ENCODE peak calls at places on chromosomes 11 and 22, in eight cellular contexts. V is endothelial cell of umbilical vein, F is DND-41, S is kidney, X is fibroblast of lung, C is neural progenitor cell, U is IMR-90, Q is K562. W is an unnamed sample.

GRCh38 chr11:117457835-117458234 is 130.2 kb downstream of the CEP164 start:
- DNase-seq in V (no peak), F (no peak), S (no peak), X (no peak), C (no peak), U (no peak), Q (no peak), W (no peak)

GRCh38 chr11:64250875-64251721 is at the start of gene PLCB3:
- DNase-seq in V (peak), F (peak), S (peak), X (peak), C (peak), U (no peak), Q (peak), W (no peak)

GRCh38 chr11:117445097-117445658 is 117.5 kb downstream of the CEP164 start:
- DNase-seq in V (no peak), F (no peak), S (no peak), X (no peak), C (no peak), U (no peak), Q (no peak), W (no peak)

GRCh38 chr11:38791346-38791961 is 2193.4 kb upstream of the RAG2 start:
- DNase-seq in V (peak), F (peak), S (no peak), X (peak), C (peak), U (peak), Q (peak), W (peak)

GRCh38 chr22:36405671-36406070 is 17.9 kb upstream of the MYH9 start:
- DNase-seq in V (no peak), F (peak), S (no peak), X (peak), C (no peak), U (no peak), Q (no peak), W (no peak)

GRCh38 chr22:28462041-28462440 is 217.6 kb downstream of the TTC28 start:
- DNase-seq in V (no peak), F (no peak), S (no peak), X (no peak), C (no peak), U (no peak), Q (no peak), W (no peak)

GRCh38 chr11:109422755-109423113 is 744 bp downstream of the C11orf87 start:
- DNase-seq in V (no peak), F (no peak), S (peak), X (peak), C (peak), U (no peak), Q (no peak), W (no peak)

GRCh38 chr11:62665630-62666258 is 632 bp downstream of the CSKMT start:
- DNase-seq in V (no peak), F (peak), S (peak), X (peak), C (peak), U (peak), Q (peak), W (peak)

GRCh38 chr11:22703040-22703439 is 36.6 kb downstream of the GAS2 start:
- DNase-seq in V (peak), F (no peak), S (no peak), X (peak), C (peak), U (peak), Q (no peak), W (peak)

GRCh38 chr11:11789735-11790369 is 51.9 kb upstream of the USP47 start:
- DNase-seq in V (peak), F (peak), S (no peak), X (peak), C (peak), U (peak), Q (peak), W (no peak)

GRCh38 chr11:41201156-41201555 is 258.3 kb downstream of the LRRC4C start:
- DNase-seq in V (no peak), F (peak), S (no peak), X (peak), C (peak), U (peak), Q (peak), W (no peak)

GRCh38 chr11:122584670-122585069 is 70.9 kb upstream of the UBASH3B start:
- DNase-seq in V (no peak), F (no peak), S (no peak), X (no peak), C (no peak), U (no peak), Q (no peak), W (no peak)

GRCh38 chr11:119376197-119376847 is 5.2 kb downstream of the USP2 start:
- DNase-seq in V (no peak), F (no peak), S (peak), X (peak), C (peak), U (peak), Q (no peak), W (no peak)
- H3K4me3 ChIP-seq in V (no peak), F (no peak), S (no peak), X (no peak), C (no peak), U (no peak), Q (no peak), W (no peak)

GRCh38 chr22:42560781-42561180 is 7.0 kb downstream of the SERHL2 start:
- DNase-seq in V (no peak), F (no peak), S (no peak), X (no peak), C (peak), U (no peak), Q (peak), W (no peak)
- TF ChIP-seq CTCF in V (peak), F (peak), S (peak), X (peak), C (peak), U (peak), Q (peak), W (peak)

GRCh38 chr11:57248780-57249383 is 11.8 kb upstream of the APLNR start:
- DNase-seq in V (peak), F (peak), S (peak), X (peak), C (peak), U (peak), Q (peak), W (peak)

GRCh38 chr11:57254631-57255030 is 17.6 kb upstream of the APLNR start:
- DNase-seq in V (no peak), F (no peak), S (no peak), X (no peak), C (no peak), U (no peak), Q (no peak), W (no peak)

GRCh38 chr11:57251491-57252104 is 14.5 kb upstream of the APLNR start:
- DNase-seq in V (peak), F (no peak), S (no peak), X (peak), C (no peak), U (peak), Q (peak), W (no peak)

GRCh38 chr11:57249384-57250319 is 12.6 kb upstream of the APLNR start:
- DNase-seq in V (peak), F (peak), S (peak), X (peak), C (peak), U (peak), Q (peak), W (peak)

GRCh38 chr11:57251037-57251436 is 14.0 kb upstream of the APLNR start:
- DNase-seq in V (no peak), F (no peak), S (no peak), X (no peak), C (no peak), U (no peak), Q (no peak), W (no peak)
- H3K9ac ChIP-seq in V (no peak), F (no peak), S (no peak), X (no peak), C (no peak), U (no peak), Q (no peak), W (no peak)

GRCh38 chr22:47020157-47020556 is 257.7 kb downstream of the TBC1D22A start:
- DNase-seq in V (no peak), F (no peak), S (no peak), X (peak), C (no peak), U (peak), Q (no peak), W (no peak)
- H3K4me3 ChIP-seq in V (no peak), F (no peak), S (no peak), X (no peak), C (no peak), U (no peak), Q (no peak), W (no peak)

GRCh38 chr11:115612331-115612730 is 108.1 kb upstream of the CADM1 start:
- DNase-seq in V (no peak), F (no peak), S (no peak), X (peak), C (peak), U (peak), Q (no peak), W (no peak)

GRCh38 chr11:115613004-115613403 is 108.8 kb upstream of the CADM1 start:
- DNase-seq in V (no peak), F (no peak), S (no peak), X (no peak), C (no peak), U (no peak), Q (no peak), W (no peak)

GRCh38 chr11:115611343-115611742 is 107.1 kb upstream of the CADM1 start:
- DNase-seq in V (no peak), F (no peak), S (no peak), X (no peak), C (peak), U (no peak), Q (no peak), W (no peak)

GRCh38 chr11:115616941-115617340 is 112.7 kb upstream of the CADM1 start:
- DNase-seq in V (no peak), F (no peak), S (peak), X (peak), C (no peak), U (peak), Q (no peak), W (no peak)

DNA sequence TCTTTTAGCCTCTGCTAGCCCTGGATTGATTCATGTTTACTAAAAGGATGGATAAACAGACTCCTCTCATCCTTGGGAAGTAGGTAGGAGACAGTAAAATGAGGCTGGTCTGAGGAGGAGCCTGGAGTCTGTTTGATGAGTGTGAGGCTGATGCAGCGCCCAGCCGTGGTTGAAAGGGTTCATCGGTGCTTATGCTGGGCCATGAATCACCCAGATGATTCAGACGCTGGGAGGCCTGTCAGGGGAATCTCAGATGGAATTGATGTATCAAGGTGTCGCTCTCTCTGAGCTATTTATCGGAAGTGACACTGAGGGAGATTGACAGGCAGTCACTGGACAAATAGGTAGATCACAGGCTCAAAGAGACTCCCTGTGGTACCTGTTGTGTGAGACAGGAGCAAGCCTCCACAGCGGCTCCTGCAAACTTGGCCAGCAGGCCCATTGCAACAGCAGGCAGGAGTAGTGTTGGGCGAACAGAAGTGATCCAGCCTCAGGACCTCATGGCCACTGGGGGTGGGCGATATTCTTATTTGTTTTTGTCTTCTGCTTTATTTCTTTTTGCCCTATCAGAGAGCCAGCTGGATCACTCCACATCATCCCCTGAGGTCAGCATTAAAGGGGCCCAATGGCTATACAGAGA is 109.9 kb upstream of the CADM1 start:
- DNase-seq in V (no peak), F (no peak), S (no peak), X (peak), C (no peak), U (peak), Q (no peak), W (no peak)
- TF ChIP-seq CTCF in V (no peak), F (no peak), S (no peak), X (peak), C (no peak), U (peak), Q (no peak), W (no peak)

DNA sequence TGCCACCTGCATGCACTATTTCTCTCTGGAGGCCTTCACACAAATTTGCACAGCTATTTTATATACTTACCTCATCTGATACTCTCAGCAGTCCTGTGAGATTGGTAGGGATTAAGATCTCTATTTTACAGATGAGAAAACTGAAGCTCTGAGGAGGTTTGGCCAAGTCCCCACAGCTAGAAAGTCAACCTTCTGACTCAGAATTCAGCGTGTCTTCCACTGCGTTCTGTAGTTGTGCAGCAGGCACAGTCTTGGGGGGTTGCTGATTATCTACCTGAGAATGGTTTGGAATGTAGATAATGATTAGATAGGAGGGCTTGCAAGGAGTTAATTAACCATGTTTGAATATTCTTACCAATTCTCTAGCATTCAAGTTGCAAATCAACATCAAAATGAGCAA is 2.5 kb upstream of the SORL1 start:
- DNase-seq in V (no peak), F (no peak), S (no peak), X (no peak), C (no peak), U (no peak), Q (no peak), W (no peak)
- H3K9ac ChIP-seq in V (no peak), F (no peak), S (no peak), X (no peak), C (no peak), U (no peak), Q (no peak), W (no peak)

GRCh38 chr22:46373838-46374662 is 38.5 kb downstream of the TRMU start:
- DNase-seq in V (peak), F (peak), S (no peak), X (no peak), C (no peak), U (no peak), Q (no peak), W (peak)
- H3K4me3 ChIP-seq in V (no peak), F (no peak), S (no peak), X (no peak), C (no peak), U (no peak), Q (no peak), W (no peak)

GRCh38 chr22:18998998-18999397 is 62.9 kb upstream of the PRODH start:
- DNase-seq in V (no peak), F (no peak), S (no peak), X (no peak), C (peak), U (no peak), Q (peak), W (no peak)
- TF ChIP-seq CTCF in V (peak), F (peak), S (no peak), X (no peak), C (peak), U (peak), Q (peak), W (no peak)